ENCODE peak calls at places on chromosomes 5 and 9, in four cellular contexts. Q is mammary epithelial cell, T is left cardiac atrium, O is AG08396. B is an unnamed sample.
A peak's percentile ranks its signal among the peaks of the same experiment; 100 is the strongest.

GRCh38 chr9:98085955-98086354 is 29.4 kb downstream of the NANS start:
- DNase-seq in Q (no peak), T (no peak), O (no peak), B (no peak)

GRCh38 chr5:119315516-119315949 is 40.3 kb upstream of the TNFAIP8 start:
- DNase-seq in Q (peak; percentile 50), T (no peak), O (no peak), B (peak; percentile 67)

GRCh38 chr5:137453476-137454080 is 45.5 kb downstream of the SPOCK1 start:
- DNase-seq in Q (peak; percentile 54), T (no peak), O (no peak), B (peak; percentile 45)

GRCh38 chr5:132057498-132058255 is 2.8 kb upstream of the IL3 start:
- DNase-seq in Q (no peak), T (no peak), O (no peak), B (no peak)

GRCh38 chr5:141559481-141559880 is 59.3 kb downstream of the DIAPH1 start:
- DNase-seq in Q (peak; percentile 95), T (no peak), O (no peak), B (peak; percentile 59)

GRCh38 chr5:77852514-77853352 is 76.6 kb upstream of the TBCA start:
- DNase-seq in Q (peak; percentile 54), T (peak; percentile 50), O (peak; percentile 65), B (no peak)

GRCh38 chr9:109182940-109183798 is 16.1 kb upstream of the FRRS1L start:
- DNase-seq in Q (peak; percentile 60), T (peak; percentile 33), O (peak; percentile 52), B (peak; percentile 64)

GRCh38 chr9:37293664-37294524 is 128.6 kb upstream of the GRHPR start:
- DNase-seq in Q (no peak), T (no peak), O (no peak), B (no peak)

GRCh38 chr5:4374866-4375265 is 765.3 kb upstream of the ADAMTS16 start:
- DNase-seq in Q (peak; percentile 88), T (no peak), O (no peak), B (peak; percentile 14)

GRCh38 chr5:43780586-43780985 is 177.6 kb downstream of the NNT start:
- DNase-seq in Q (peak; percentile 19), T (no peak), O (peak; percentile 55), B (no peak)

GRCh38 chr9:126430124-126430523 is 103.5 kb downstream of the MVB12B start:
- DNase-seq in Q (no peak), T (no peak), O (no peak), B (no peak)

GRCh38 chr9:70257991-70258691 is 637 bp upstream of the SMC5 start:
- DNase-seq in Q (peak; percentile 83), T (peak; percentile 28), O (peak; percentile 27), B (peak; percentile 67)

B was measured in RWPE1.